ENCODE peak calls at places on chromosomes 5 and 9, in five cellular contexts. R is pancreas, I is HepG2, Q is iPS DF 6.9, J is psoas muscle. X is an unnamed sample.

GRCh38 chr9:98584059-98584458 is 124.7 kb downstream of the GABBR2 start:
- DNase-seq in R (no peak), I (no peak), Q (no peak), J (no peak), X (no peak)

GRCh38 chr9:82546131-82546530 is 516.8 kb downstream of the RASEF start:
- DNase-seq in R (no peak), I (no peak), Q (peak; percentile 13), J (no peak), X (no peak)

GRCh38 chr9:133989554-133990365 is 2.4 kb downstream of the VAV2 start:
- DNase-seq in R (no peak), I (no peak), Q (no peak), J (no peak), X (no peak)

GRCh38 chr5:141757402-141757801 is 75.4 kb upstream of the ARAP3 start:
- DNase-seq in R (no peak), I (no peak), Q (no peak), J (no peak), X (peak; percentile 61)

GRCh38 chr5:134873494-134873893 is 677 bp upstream of the TXNDC15 start:
- DNase-seq in R (no peak), I (no peak), Q (no peak), J (no peak), X (no peak)

GRCh38 chr5:57442080-57442839 is 40.4 kb downstream of the ACTBL2 start:
- DNase-seq in R (no peak), I (no peak), Q (no peak), J (no peak), X (peak; percentile 98)

GRCh38 chr9:121889990-121890563 is 203.0 kb downstream of the TTLL11 start:
- DNase-seq in R (no peak), I (no peak), Q (no peak), J (no peak), X (no peak)

GRCh38 chr5:5531371-5531770 is 108.9 kb downstream of the ICE1 start:
- DNase-seq in R (no peak), I (no peak), Q (no peak), J (no peak), X (no peak)

GRCh38 chr5:14273207-14273767 is 130.1 kb downstream of the TRIO start:
- DNase-seq in R (no peak), I (no peak), Q (no peak), J (no peak), X (no peak)

GRCh38 chr5:14168793-14169262 is 25.7 kb downstream of the TRIO start:
- DNase-seq in R (no peak), I (peak; percentile 88), Q (no peak), J (no peak), X (no peak)

GRCh38 chr5:134247411-134247810 is 21.5 kb upstream of the PPP2CA start:
- DNase-seq in R (no peak), I (peak; percentile 69), Q (no peak), J (no peak), X (peak; percentile 73)

GRCh38 chr9:4143951-4144717 is 155.7 kb downstream of the GLIS3 start:
- DNase-seq in R (no peak), I (peak; percentile 16), Q (no peak), J (no peak), X (no peak)

GRCh38 chr5:66113160-66113559 is 30.9 kb upstream of the SREK1 start:
- DNase-seq in R (no peak), I (peak; percentile 5), Q (no peak), J (no peak), X (peak; percentile 87)

GRCh38 chr5:169946743-169947142 is 33.6 kb downstream of the INSYN2B start:
- DNase-seq in R (no peak), I (no peak), Q (no peak), J (no peak), X (no peak)

GRCh38 chr9:122125891-122126331 is 32.8 kb upstream of the TTLL11 start:
- DNase-seq in R (no peak), I (peak; percentile 50), Q (no peak), J (no peak), X (no peak)

GRCh38 chr5:112226215-112226614 is 192.9 kb downstream of the EPB41L4A start:
- DNase-seq in R (no peak), I (no peak), Q (no peak), J (no peak), X (no peak)

GRCh38 chr5:137137013-137137632 is 362.0 kb downstream of the SPOCK1 start:
- DNase-seq in R (no peak), I (no peak), Q (no peak), J (no peak), X (peak; percentile 14)

GRCh38 chr5:58934629-58935097 is 351.8 kb downstream of the RAB3C start:
- DNase-seq in R (no peak), I (no peak), Q (no peak), J (no peak), X (no peak)

GRCh38 chr5:176788931-176789872 is 21.2 kb upstream of the UNC5A start:
- DNase-seq in R (peak; percentile 21), I (no peak), Q (no peak), J (no peak), X (no peak)

GRCh38 chr9:99601506-99601905 is 220.2 kb upstream of the NR4A3 start:
- DNase-seq in R (no peak), I (no peak), Q (no peak), J (no peak), X (peak; percentile 1)

GRCh38 chr5:14946813-14947640 is 75.4 kb upstream of the ANKH start:
- DNase-seq in R (no peak), I (peak; percentile 41), Q (no peak), J (no peak), X (peak; percentile 35)

GRCh38 chr9:109519366-109519765 is 21.3 kb upstream of the PTPN3 start:
- DNase-seq in R (no peak), I (no peak), Q (no peak), J (no peak), X (no peak)

GRCh38 chr9:114007991-114008666 is 70.0 kb downstream of the AMBP start:
- DNase-seq in R (no peak), I (no peak), Q (no peak), J (no peak), X (no peak)

GRCh38 chr5:140182803-140183367 is 7.9 kb downstream of the CYSTM1 start:
- DNase-seq in R (no peak), I (no peak), Q (no peak), J (peak; percentile 28), X (peak; percentile 59)

GRCh38 chr9:35792044-35792813 is 838 bp downstream of the NPR2 start:
- DNase-seq in R (peak; percentile 73), I (no peak), Q (no peak), J (peak; percentile 19), X (no peak)
- H3K4me3 ChIP-seq in R (no peak overlapping the region), I (no peak overlapping the region), Q (no peak overlapping the region), J (peak overlapping the region; percentile 79), X (peak overlapping the region; percentile 55)

DNA sequence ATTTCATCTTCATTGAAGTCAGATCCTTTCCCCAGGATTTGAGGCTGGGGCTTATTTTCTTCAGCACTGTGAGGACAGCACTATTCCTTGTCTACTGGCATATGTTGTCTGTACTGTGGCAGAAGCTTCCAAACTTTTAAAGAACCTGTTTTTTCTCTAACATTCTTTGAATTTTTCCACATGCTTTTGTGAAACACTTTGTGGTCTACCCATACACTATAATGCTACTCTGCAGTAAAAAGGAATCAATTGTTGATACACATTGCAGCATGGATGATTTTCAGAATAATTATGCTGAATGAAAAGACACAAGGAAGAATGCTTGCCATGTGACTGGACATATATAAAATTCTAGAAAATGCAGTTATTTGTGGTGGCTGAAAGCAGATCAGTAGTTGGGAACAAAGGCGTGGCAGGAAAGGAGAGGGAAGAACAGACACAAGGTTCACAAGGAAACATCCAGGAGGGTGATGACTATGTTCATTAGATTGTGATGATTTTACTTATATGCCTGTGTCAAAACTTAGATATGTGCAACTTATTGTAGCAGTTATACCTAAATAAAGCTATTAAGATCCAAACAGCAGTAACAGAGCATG is 96.8 kb downstream of the WNK2 start:
- DNase-seq in R (no peak), I (no peak), Q (no peak), J (no peak), X (no peak)
- H3K4me3 ChIP-seq in R (no peak overlapping the region), I (no peak overlapping the region), Q (no peak overlapping the region), J (no peak overlapping the region), X (no peak overlapping the region)

GRCh38 chr9:95503369-95503768 is 13.4 kb downstream of the PTCH1 start:
- DNase-seq in R (no peak), I (no peak), Q (no peak), J (no peak), X (no peak)

GRCh38 chr9:95505072-95505471 is 11.7 kb downstream of the PTCH1 start:
- DNase-seq in R (no peak), I (no peak), Q (no peak), J (no peak), X (no peak)

GRCh38 chr9:95505676-95506437 is 10.9 kb downstream of the PTCH1 start:
- DNase-seq in R (no peak), I (peak; percentile 70), Q (no peak), J (peak; percentile 52), X (peak; percentile 48)

GRCh38 chr9:95506438-95506691 is 10.4 kb downstream of the PTCH1 start:
- DNase-seq in R (no peak), I (peak; percentile 25), Q (no peak), J (no peak), X (peak; percentile 50)

DNA sequence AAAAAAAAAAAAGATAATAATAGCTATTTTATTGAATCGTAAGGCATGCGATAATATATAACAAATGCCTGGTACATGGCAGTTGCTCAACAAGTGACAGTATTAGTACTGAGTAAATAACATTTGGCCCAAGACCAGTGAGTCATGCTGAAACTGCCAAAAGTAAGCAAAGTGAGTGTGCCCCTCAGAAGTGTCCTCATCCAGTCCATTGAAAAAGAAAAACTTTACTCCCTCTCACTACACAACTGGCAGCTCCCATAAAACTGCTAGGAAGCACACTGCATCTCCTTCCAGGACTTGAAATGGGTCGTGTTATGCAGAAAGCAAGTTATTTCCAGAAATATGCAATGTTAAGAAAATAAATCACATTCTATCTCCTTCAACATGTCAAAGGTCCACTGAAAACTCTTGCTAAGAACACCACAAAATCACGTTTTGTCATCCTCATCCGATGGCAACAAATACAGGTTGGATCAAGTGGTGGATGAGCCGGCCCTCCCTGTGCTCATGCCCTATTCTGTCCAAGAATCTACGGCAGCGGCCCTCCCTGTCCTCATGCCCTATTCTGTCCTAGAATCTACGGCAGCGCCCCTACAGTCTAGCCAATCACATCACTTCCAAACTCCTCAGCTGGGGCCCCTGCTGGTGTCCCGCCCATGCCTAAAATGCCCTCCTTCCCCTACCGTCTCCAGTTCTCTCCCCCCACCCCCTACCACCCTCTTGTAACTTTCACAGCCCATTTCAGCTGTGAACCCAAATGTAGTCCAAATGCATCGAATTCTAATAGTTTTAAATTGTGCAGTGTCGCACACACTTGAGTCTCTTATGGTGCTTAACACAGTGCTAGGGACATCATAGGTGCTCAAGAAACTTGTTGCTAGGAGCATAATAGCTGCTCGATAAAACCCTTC is 12.5 kb downstream of the PTCH1 start:
- DNase-seq in R (no peak), I (peak; percentile 88), Q (no peak), J (no peak), X (peak; percentile 51)
- H3K4me3 ChIP-seq in R (no peak overlapping the region), I (peak overlapping the region; percentile 80), Q (no peak overlapping the region), J (peak overlapping the region; percentile 87), X (no peak overlapping the region)

DNA sequence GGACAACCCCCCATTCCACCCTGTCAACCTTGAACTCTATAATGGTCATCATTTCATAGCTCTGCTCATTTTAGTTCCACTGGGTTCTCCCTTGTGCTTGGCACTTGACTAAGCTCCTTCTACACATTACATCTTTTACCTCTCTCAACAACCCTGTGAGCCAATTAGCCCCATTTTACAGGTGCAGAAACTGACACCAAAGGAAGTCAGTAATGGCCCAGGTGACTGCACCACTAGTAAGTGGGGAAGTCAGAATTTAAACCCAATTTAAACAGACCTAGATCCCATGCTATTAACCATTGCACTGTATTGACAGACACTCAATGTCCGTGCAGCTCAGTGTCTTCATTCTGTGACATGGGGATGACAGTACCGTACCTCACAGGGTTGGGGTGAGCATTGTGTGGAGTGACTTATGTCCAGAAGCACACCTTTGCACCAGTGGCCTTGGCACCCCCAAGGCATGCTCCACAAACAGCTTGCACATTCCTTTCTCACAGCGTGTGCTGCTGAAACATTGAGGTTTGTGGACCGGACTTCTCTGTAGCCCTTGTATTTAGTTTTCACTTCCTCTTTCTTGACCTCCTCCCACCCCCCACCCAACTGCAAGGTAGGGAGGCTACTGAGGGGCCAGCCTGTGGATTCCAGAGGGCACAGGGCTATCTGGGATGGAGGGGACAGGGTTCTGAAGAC is 23.1 kb downstream of the IRF1 start:
- DNase-seq in R (no peak), I (peak; percentile 56), Q (no peak), J (no peak), X (no peak)
- H3K4me3 ChIP-seq in R (no peak overlapping the region), I (peak overlapping the region; percentile 8), Q (no peak overlapping the region), J (no peak overlapping the region), X (no peak overlapping the region)

X was measured in cardiac fibroblast.